ENCODE peak calls at places on chromosomes 12 and 14, in five cellular contexts. F is keratinocyte; T is NAMALWA; N is stimulated activated CD4-positive, alpha-beta T cell treated with anti-CD3 and anti-CD28 coated beads, Interleukin-4, amount 100 ng/mL, for 4 hours; A is hypothalamus. Y is an unnamed sample.

GRCh38 chr12:100141666-100141997 is 1.0 kb downstream of the BLTP3B start:
- DNase-seq in F (no peak), T (peak), N (peak), A (no peak), Y (no peak)

GRCh38 chr14:64878775-64879634 is 702 bp downstream of the SPTB start:
- DNase-seq in F (no peak), T (no peak), N (no peak), A (no peak), Y (peak)

GRCh38 chr12:116545936-116546335 is 13.2 kb upstream of the MAP1LC3B2 start:
- DNase-seq in F (no peak), T (no peak), N (no peak), A (no peak), Y (no peak)

GRCh38 chr14:104985675-104986486 is at the start of gene CLBA1:
- DNase-seq in F (no peak), T (peak), N (peak), A (peak), Y (peak)

GRCh38 chr12:123522164-123522563 is 11.4 kb downstream of the RILPL1 start:
- DNase-seq in F (no peak), T (no peak), N (no peak), A (no peak), Y (no peak)

GRCh38 chr12:4115570-4115969 is 158.0 kb upstream of the CCND2 start:
- DNase-seq in F (no peak), T (no peak), N (no peak), A (no peak), Y (no peak)

GRCh38 chr12:1046727-1047126 is 55.7 kb downstream of the ERC1 start:
- DNase-seq in F (no peak), T (no peak), N (no peak), A (no peak), Y (no peak)

GRCh38 chr14:90475298-90475697 is 78.5 kb downstream of the CALM1 start:
- DNase-seq in F (no peak), T (peak), N (no peak), A (no peak), Y (no peak)

GRCh38 chr12:121036810-121037326 is 2.2 kb downstream of the OASL start:
- DNase-seq in F (no peak), T (no peak), N (peak), A (no peak), Y (no peak)

GRCh38 chr14:72217164-72217563 is 284.9 kb downstream of the RGS6 start:
- DNase-seq in F (no peak), T (no peak), N (no peak), A (no peak), Y (no peak)

GRCh38 chr14:104121142-104121541 is 17.2 kb upstream of the KIF26A start:
- DNase-seq in F (no peak), T (no peak), N (no peak), A (no peak), Y (no peak)

GRCh38 chr12:33472299-33472698 is 32.7 kb upstream of the SYT10 start:
- DNase-seq in F (no peak), T (no peak), N (no peak), A (no peak), Y (no peak)

GRCh38 chr14:94562019-94562418 is 777 bp downstream of the SERPINA4 start:
- DNase-seq in F (no peak), T (no peak), N (no peak), A (no peak), Y (no peak)

GRCh38 chr12:52222692-52223091 is 10.4 kb upstream of the KRT7 start:
- DNase-seq in F (no peak), T (no peak), N (no peak), A (no peak), Y (no peak)

Y was measured in NCI-H345.